ENCODE peak calls at places on chromosome 20, in four cellular contexts. B, X, K and I are unnamed samples.

GRCh38 chr20:9179193-9179802 is 110.4 kb downstream of the PLCB4 start:
- DNase-seq in K (no peak), B (peak; percentile 68), X (peak; percentile 12), I (no peak)

GRCh38 chr20:54084727-54085368 is 14.5 kb upstream of the BCAS1 start:
- DNase-seq in B (peak; percentile 80), K (no peak), X (no peak), I (no peak)

GRCh38 chr20:64258071-64258823 is 2.7 kb downstream of the PCMTD2 start:
- DNase-seq in B (no peak), X (no peak), K (no peak), I (no peak)

GRCh38 chr20:54622338-54623280 is 147.2 kb downstream of the DOK5 start:
- DNase-seq in B (peak; percentile 78), K (no peak), X (no peak), I (no peak)

GRCh38 chr20:64247970-64248841 is 7.3 kb upstream of the PCMTD2 start:
- DNase-seq in X (no peak), B (no peak), K (peak; percentile 63), I (no peak)

GRCh38 chr20:42742926-42743325 is 446.8 kb downstream of the PTPRT start:
- DNase-seq in X (no peak), K (no peak), B (no peak), I (no peak)

GRCh38 chr20:43681991-43682410 is 15.1 kb downstream of the MYBL2 start:
- DNase-seq in B (no peak), X (no peak), K (peak; percentile 92), I (no peak)

GRCh38 chr20:41391587-41392001 is 25.0 kb upstream of the EMILIN3 start:
- DNase-seq in B (no peak), X (peak; percentile 80), K (peak; percentile 14), I (no peak)

GRCh38 chr20:32681175-32682084 is 7.7 kb upstream of the C20orf203 start:
- DNase-seq in X (peak; percentile 78), K (no peak), B (no peak), I (no peak)

GRCh38 chr20:50041238-50041915 is 58.6 kb downstream of the SNAI1 start:
- DNase-seq in K (no peak), X (no peak), B (no peak), I (no peak)

GRCh38 chr20:57919059-57919458 is 209.2 kb upstream of the PMEPA1 start:
- DNase-seq in B (no peak), K (no peak), X (no peak), I (no peak)

GRCh38 chr20:48260370-48260769 is 475.1 kb upstream of the SULF2 start:
- DNase-seq in B (no peak), K (no peak), X (no peak), I (no peak)

GRCh38 chr20:53597521-53598120 is 4.0 kb upstream of the ZNF217 start:
- DNase-seq in B (no peak), K (no peak), X (no peak), I (no peak)

GRCh38 chr20:36113566-36114247 is 40.8 kb upstream of the EPB41L1 start:
- DNase-seq in X (no peak), K (no peak), B (no peak), I (no peak)

GRCh38 chr20:6635034-6635736 is 132.3 kb upstream of the BMP2 start:
- DNase-seq in K (no peak), X (no peak), B (no peak), I (no peak)

GRCh38 chr20:371755-372542 is 8.6 kb upstream of the TRIB3 start:
- DNase-seq in K (peak; percentile 82), X (peak; percentile 50), B (peak; percentile 85), I (no peak)

GRCh38 chr20:15596220-15596875 is 976.9 kb downstream of the KIF16B start:
- DNase-seq in B (no peak), X (no peak), K (no peak), I (no peak)

GRCh38 chr20:38975539-38976120 is 13.5 kb downstream of the DHX35 start:
- DNase-seq in K (no peak), X (peak; percentile 43), B (peak; percentile 17), I (no peak)

GRCh38 chr20:41287327-41287726 is 30.2 kb downstream of the ZHX3 start:
- DNase-seq in B (peak; percentile 92), K (no peak), X (peak; percentile 82), I (no peak)

GRCh38 chr20:32203556-32204484 is 3.7 kb downstream of the PLAGL2 start:
- DNase-seq in K (no peak), X (peak; percentile 93), B (peak; percentile 24), I (no peak)

GRCh38 chr20:48623176-48623905 is 204.5 kb downstream of the PREX1 start:
- DNase-seq in K (peak; percentile 54), X (no peak), B (no peak), I (no peak)

GRCh38 chr20:5688431-5688972 is 61.7 kb upstream of the SHLD1 start:
- DNase-seq in X (no peak), K (peak; percentile 81), B (no peak), I (no peak)

GRCh38 chr20:36132802-36133211 is 21.7 kb upstream of the EPB41L1 start:
- DNase-seq in K (no peak), B (no peak), X (no peak), I (no peak)

GRCh38 chr20:23294671-23295070 is 55.9 kb upstream of the NXT1 start:
- DNase-seq in B (no peak), K (no peak), X (no peak), I (no peak)

GRCh38 chr20:17648782-17649730 is 33.0 kb downstream of the RRBP1 start:
- DNase-seq in X (no peak), B (no peak), K (peak; percentile 82), I (peak; percentile 17)

GRCh38 chr20:54023406-54023805 is 47.0 kb downstream of the BCAS1 start:
- DNase-seq in K (no peak), B (no peak), X (no peak), I (no peak)

GRCh38 chr20:4607287-4607713 is 114.4 kb upstream of the PRND start:
- DNase-seq in X (peak; percentile 40), K (no peak), B (peak; percentile 76), I (peak; percentile 50)

GRCh38 chr20:47535088-47535487 is 33.4 kb downstream of the NCOA3 start:
- DNase-seq in X (no peak), K (no peak), B (no peak), I (no peak)

GRCh38 chr20:64057628-64058498 is 5.1 kb upstream of the TCEA2 start:
- DNase-seq in K (peak; percentile 95), B (peak; percentile 69), X (no peak), I (peak; percentile 84)

GRCh38 chr20:26276811-26277210 is 580.2 kb upstream of the ZNF337 start:
- DNase-seq in B (peak; percentile 43), X (peak; percentile 0), K (no peak), I (no peak)

GRCh38 chr20:41499961-41500725 is 118.0 kb downstream of the CHD6 start:
- DNase-seq in X (no peak), B (peak; percentile 55), K (no peak), I (no peak)

GRCh38 chr20:48807586-48808381 is 20.0 kb downstream of the PREX1 start:
- DNase-seq in B (no peak), K (peak; percentile 62), X (no peak), I (no peak)

GRCh38 chr20:53265304-53265875 is 293.2 kb downstream of the TSHZ2 start:
- DNase-seq in X (no peak), K (no peak), B (no peak), I (no peak)

GRCh38 chr20:57698191-57698866 is 11.5 kb downstream of the PMEPA1 start:
- DNase-seq in B (peak; percentile 98), X (peak; percentile 99), K (no peak), I (peak; percentile 28)

GRCh38 chr20:47274449-47275108 is 81.9 kb downstream of the ZMYND8 start:
- DNase-seq in B (peak; percentile 95), K (no peak), X (peak; percentile 94), I (no peak)

GRCh38 chr20:2626853-2627541 is 25.4 kb upstream of the NOP56 start:
- DNase-seq in X (peak; percentile 94), B (peak; percentile 81), K (no peak), I (no peak)

GRCh38 chr20:3162080-3162611 is 2.5 kb upstream of the FASTKD5 start:
- DNase-seq in X (no peak), B (no peak), K (no peak), I (no peak)

GRCh38 chr20:56621730-56622129 is 7.4 kb upstream of the TFAP2C start:
- DNase-seq in K (no peak), B (no peak), X (no peak), I (no peak)

GRCh38 chr20:37918035-37918434 is 15.1 kb downstream of the VSTM2L start:
- DNase-seq in K (no peak), X (no peak), B (no peak), I (no peak)
- H3K27me3 ChIP-seq in K (peaks cover 58% of the 10 kb centered on the region), X (peaks cover 5% of the 10 kb centered on the region), B (peaks cover 34% of the 10 kb centered on the region), I (no peaks in the 10 kb centered on the region)

GRCh38 chr20:1491281-1491840 is at the start of gene SIRPB2:
- DNase-seq in K (peak; percentile 89), X (no peak), B (no peak), I (no peak)
- H3K27ac ChIP-seq in K (peak within 1 kb of the TSS; percentile 93), X (peak within 1 kb of the TSS; percentile 83), B (peak within 1 kb of the TSS; percentile 48), I (no peak within 1 kb of the TSS)

DNA sequence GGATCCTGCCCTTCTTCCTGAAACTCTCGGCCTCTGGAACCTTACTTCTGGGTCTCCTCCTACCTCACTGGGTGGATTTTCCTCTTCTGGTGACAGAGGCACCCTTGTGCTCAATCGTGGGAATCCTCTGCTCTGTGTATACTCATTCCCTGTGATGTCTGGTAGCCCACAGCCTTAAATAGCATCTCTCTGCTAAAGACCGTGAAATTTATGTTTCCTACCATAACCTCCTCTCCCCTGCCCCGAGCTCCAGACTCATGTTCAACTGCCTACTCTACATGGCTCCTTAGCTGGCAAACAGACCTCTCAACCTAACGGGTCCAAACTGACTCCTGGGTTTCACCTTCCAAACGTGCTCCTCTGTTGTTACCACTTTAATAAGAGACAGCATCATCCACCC is 9.9 kb downstream of the MMP9 start:
- DNase-seq in X (no peak), B (no peak), K (no peak), I (no peak)
- H3K27me3 ChIP-seq in X (no peaks in the 10 kb centered on the region), B (peaks cover 29% of the 10 kb centered on the region), K (peaks cover 38% of the 10 kb centered on the region), I (peaks cover 16% of the 10 kb centered on the region)

DNA sequence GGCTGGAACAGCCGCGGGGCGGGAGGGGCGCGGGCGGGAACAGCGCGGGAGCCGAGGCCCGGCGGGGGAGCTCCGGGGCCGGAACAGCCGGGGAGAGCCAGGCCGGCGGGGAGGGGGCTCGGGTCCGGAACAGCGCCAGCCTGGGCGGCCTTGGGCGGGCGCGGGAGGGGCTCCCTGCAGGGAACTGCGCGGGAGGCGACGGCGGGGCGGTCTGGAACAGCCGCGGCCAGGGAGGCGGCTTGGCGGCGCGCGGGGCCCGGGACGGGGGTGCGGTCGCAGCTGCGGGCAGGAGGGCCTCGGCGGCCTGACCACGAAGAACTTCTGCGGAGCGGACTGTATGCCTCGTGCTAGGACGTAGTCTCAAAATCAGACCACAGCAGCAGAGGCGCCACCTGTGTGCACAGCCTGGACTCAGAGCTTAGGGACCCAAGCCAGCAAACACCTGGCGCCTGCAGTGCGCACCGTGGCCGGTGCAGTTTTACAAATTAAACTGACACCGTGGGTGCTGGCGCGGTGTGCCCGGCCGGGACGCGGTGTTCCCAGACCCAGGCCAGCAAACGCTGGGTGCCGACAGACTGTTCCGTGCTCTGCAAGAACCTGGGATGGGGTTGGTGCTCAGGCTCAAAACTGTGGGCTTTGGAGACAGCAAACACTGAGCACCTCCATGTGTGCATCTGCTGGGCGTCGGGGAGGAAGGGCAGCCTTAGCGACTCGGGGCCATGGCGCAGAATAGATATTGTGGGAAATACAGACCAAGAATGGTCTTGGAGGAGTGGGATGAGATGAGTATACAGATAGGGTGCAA is 572 bp downstream of the ZNF341 start:
- DNase-seq in B (peak; percentile 84), K (peak; percentile 99), X (peak; percentile 64), I (peak; percentile 86)
- H3K27ac ChIP-seq in B (peak overlapping the region; percentile 54), K (peak overlapping the region; percentile 95), X (no peak overlapping the region), I (peak overlapping the region; percentile 57)

GRCh38 chr20:63026582-63027424 is 20.0 kb upstream of the BHLHE23 start:
- DNase-seq in B (no peak), K (peak; percentile 62), X (no peak), I (no peak)
- H3K27me3 ChIP-seq in B (peaks cover 56% of the 10 kb centered on the region), K (peaks cover 94% of the 10 kb centered on the region), X (peaks cover 36% of the 10 kb centered on the region), I (peaks cover 7% of the 10 kb centered on the region)

GRCh38 chr20:51734876-51735499 is 33.2 kb downstream of the ATP9A start:
- DNase-seq in K (no peak), X (no peak), B (no peak), I (no peak)
- H3K27ac ChIP-seq in K (no peak overlapping the region), X (no peak overlapping the region), B (no peak overlapping the region), I (no peak overlapping the region)